ENCODE peak calls at places on chromosomes 6 and 20, in ten cellular contexts. U, A, D, W, Y, C, X, P, H and J are unnamed samples.

GRCh38 chr6:164396071-164397047 is 913.0 kb downstream of the C6orf118 start:
- DNase-seq in D (no peak), X (no peak), H (no peak), U (peak), P (no peak), Y (no peak), W (peak), A (no peak), C (peak), J (no peak)

GRCh38 chr6:91366781-91367180 is 779.9 kb upstream of the MAP3K7 start:
- DNase-seq in A (no peak), H (no peak), C (no peak), D (no peak), P (no peak), U (no peak), X (no peak), W (no peak), Y (no peak), J (no peak)

GRCh38 chr20:12891643-12892042 is 117.1 kb upstream of the SPTLC3 start:
- DNase-seq in W (no peak), U (no peak), P (no peak), C (no peak), H (no peak), X (no peak), A (no peak), D (no peak), Y (no peak), J (no peak)

GRCh38 chr6:117200067-117200466 is 65.3 kb upstream of the VGLL2 start:
- DNase-seq in Y (no peak), U (no peak), A (no peak), D (no peak), W (no peak), C (no peak), H (peak), X (no peak), P (no peak), J (no peak)

GRCh38 chr20:58608096-58608840 is 42.8 kb upstream of the STX16 start:
- DNase-seq in A (no peak), C (no peak), X (no peak), P (no peak), Y (no peak), H (no peak), U (no peak), D (no peak), W (no peak), J (no peak)

GRCh38 chr6:121504227-121504626 is 68.8 kb downstream of the GJA1 start:
- DNase-seq in X (no peak), A (no peak), P (peak), Y (no peak), U (no peak), W (no peak), H (no peak), C (peak), D (no peak), J (no peak)

GRCh38 chr20:57439432-57439831 is 48.2 kb downstream of the RBM38 start:
- DNase-seq in Y (no peak), D (no peak), U (peak), W (peak), C (no peak), P (no peak), H (no peak), X (no peak), A (peak), J (no peak)

GRCh38 chr6:79536615-79536968 is 638 bp downstream of the LCA5 start:
- DNase-seq in P (no peak), W (peak), A (no peak), X (no peak), Y (no peak), U (no peak), H (no peak), C (peak), D (peak), J (no peak)

GRCh38 chr6:21742238-21742660 is 148.7 kb downstream of the SOX4 start:
- DNase-seq in C (peak), Y (no peak), P (peak), U (no peak), W (no peak), X (no peak), A (no peak), H (no peak), D (no peak), J (no peak)

GRCh38 chr6:71967436-71967835 is 81.1 kb downstream of the RIMS1 start:
- DNase-seq in W (no peak), C (peak), H (no peak), D (no peak), U (no peak), P (no peak), X (no peak), Y (no peak), A (no peak), J (no peak)

GRCh38 chr6:121816361-121816760 is 380.9 kb downstream of the GJA1 start:
- DNase-seq in H (no peak), U (no peak), P (no peak), Y (no peak), D (no peak), W (no peak), A (no peak), C (peak), X (no peak), J (no peak)

GRCh38 chr6:42664718-42665117 is 57.7 kb downstream of the PRPH2 start:
- DNase-seq in U (no peak), X (no peak), A (no peak), D (no peak), C (no peak), Y (no peak), P (no peak), H (no peak), W (no peak), J (no peak)